ENCODE peak calls at places on chromosome 17, in four cellular contexts. One of them, this sample, is unnamed.
A peak's percentile ranks its signal among the peaks of the same experiment; 100 is the strongest.

GRCh38 chr17:40023590-40024292 is 8.5 kb downstream of the CSF3 start:
- DNase-seq in CD8-positive, alpha-beta memory T cell: no peak
- DNase-seq in MM.1S: no peak
- DNase-seq in cardiac muscle cell: peak; percentile 20
- DNase-seq in this sample: no peak

GRCh38 chr17:57945999-57946797 is 9.0 kb downstream of the CUEDC1 start:
- DNase-seq in CD8-positive, alpha-beta memory T cell: no peak
- DNase-seq in MM.1S: peak; percentile 46
- DNase-seq in cardiac muscle cell: peak; percentile 11
- DNase-seq in this sample: no peak

GRCh38 chr17:11705111-11705510 is 106.8 kb downstream of the DNAH9 start:
- DNase-seq in CD8-positive, alpha-beta memory T cell: no peak
- DNase-seq in MM.1S: no peak
- DNase-seq in cardiac muscle cell: no peak
- DNase-seq in this sample: no peak

GRCh38 chr17:6761817-6762216 is 6.0 kb downstream of the XAF1 start:
- DNase-seq in CD8-positive, alpha-beta memory T cell: no peak
- DNase-seq in MM.1S: no peak
- DNase-seq in cardiac muscle cell: no peak
- DNase-seq in this sample: no peak

GRCh38 chr17:19723967-19724366 is 7.6 kb upstream of the SLC47A2 start:
- DNase-seq in CD8-positive, alpha-beta memory T cell: no peak
- DNase-seq in MM.1S: no peak
- DNase-seq in cardiac muscle cell: no peak
- DNase-seq in this sample: no peak

GRCh38 chr17:1506649-1507254 is 9.7 kb downstream of the INPP5K start:
- DNase-seq in CD8-positive, alpha-beta memory T cell: no peak
- DNase-seq in MM.1S: no peak
- DNase-seq in cardiac muscle cell: no peak
- DNase-seq in this sample: no peak

GRCh38 chr17:57092171-57092570 is 7.1 kb downstream of the AKAP1 start:
- DNase-seq in CD8-positive, alpha-beta memory T cell: no peak
- DNase-seq in MM.1S: no peak
- DNase-seq in cardiac muscle cell: peak; percentile 58
- DNase-seq in this sample: no peak

GRCh38 chr17:56761387-56761786 is 72.3 kb downstream of the C17orf67 start:
- DNase-seq in CD8-positive, alpha-beta memory T cell: no peak
- DNase-seq in MM.1S: no peak
- DNase-seq in cardiac muscle cell: no peak
- DNase-seq in this sample: no peak

GRCh38 chr17:48612854-48613691 is 2.0 kb downstream of the HOXB8 start:
- DNase-seq in CD8-positive, alpha-beta memory T cell: no peak
- DNase-seq in MM.1S: no peak
- DNase-seq in cardiac muscle cell: no peak
- DNase-seq in this sample: peak; percentile 44

GRCh38 chr17:9233761-9234160 is 212.5 kb downstream of the NTN1 start:
- DNase-seq in CD8-positive, alpha-beta memory T cell: no peak
- DNase-seq in MM.1S: no peak
- DNase-seq in cardiac muscle cell: no peak
- DNase-seq in this sample: no peak

DNA sequence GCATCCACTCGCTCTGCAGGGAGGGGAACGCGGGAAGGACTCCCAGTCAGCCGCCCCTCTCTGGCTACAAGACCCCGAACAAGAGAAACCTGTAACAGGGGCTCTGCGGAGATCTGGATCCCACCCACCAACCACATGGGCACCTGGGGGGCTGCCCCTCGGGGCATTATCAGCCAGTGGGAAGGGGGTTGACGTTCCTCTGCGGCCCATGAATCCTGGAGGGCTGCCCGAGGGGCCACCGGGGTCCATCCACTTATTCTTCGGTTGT is 1.8 kb upstream of the PCGF2 start:
- DNase-seq in CD8-positive, alpha-beta memory T cell: no peak
- DNase-seq in MM.1S: no peak
- DNase-seq in cardiac muscle cell: no peak
- DNase-seq in this sample: no peak
- H3K4me1 ChIP-seq in CD8-positive, alpha-beta memory T cell: peaks cover 61% of the 10 kb centered on the region
- H3K4me1 ChIP-seq in MM.1S: peaks cover 22% of the 10 kb centered on the region
- H3K4me1 ChIP-seq in cardiac muscle cell: peaks cover 16% of the 10 kb centered on the region
- H3K4me1 ChIP-seq in this sample: peaks cover 54% of the 10 kb centered on the region

DNA sequence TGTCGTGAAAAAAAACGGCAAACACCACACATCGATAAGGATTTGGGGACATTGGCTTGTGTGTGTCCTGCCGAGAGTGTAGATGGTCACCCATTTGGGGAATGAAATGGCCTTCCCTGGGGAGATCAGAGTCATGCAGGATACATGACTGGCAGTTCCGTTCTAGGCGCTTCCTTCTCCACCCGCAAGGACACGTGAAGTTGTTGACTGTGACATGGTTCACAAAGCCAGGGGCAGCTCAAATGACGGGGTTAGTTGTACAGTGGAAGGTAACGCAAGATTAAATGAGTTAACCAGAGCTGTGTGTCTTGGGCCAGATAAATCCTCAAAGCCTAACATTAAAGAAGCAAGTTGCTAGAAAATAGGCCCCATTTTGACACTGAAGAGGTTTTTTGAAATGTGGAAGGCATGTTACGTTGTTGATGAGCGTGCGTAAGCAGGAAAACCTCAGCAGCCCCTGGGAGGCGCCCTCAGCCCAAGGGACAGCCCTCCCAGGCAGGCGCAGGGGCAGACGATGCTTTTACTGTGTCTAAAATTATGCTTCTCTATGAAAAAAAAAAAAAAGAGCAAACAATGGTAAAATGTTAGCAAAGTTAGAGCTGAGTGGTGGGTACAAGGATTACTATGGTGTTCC is 35.9 kb upstream of the CHMP6 start:
- DNase-seq in CD8-positive, alpha-beta memory T cell: no peak
- DNase-seq in MM.1S: no peak
- DNase-seq in cardiac muscle cell: no peak
- DNase-seq in this sample: no peak
- H3K36me3 ChIP-seq in CD8-positive, alpha-beta memory T cell: no peaks in the 10 kb centered on the region
- H3K36me3 ChIP-seq in MM.1S: no peaks in the 10 kb centered on the region
- H3K36me3 ChIP-seq in cardiac muscle cell: peaks cover 3% of the 10 kb centered on the region
- H3K36me3 ChIP-seq in this sample: peaks cover 15% of the 10 kb centered on the region

DNA sequence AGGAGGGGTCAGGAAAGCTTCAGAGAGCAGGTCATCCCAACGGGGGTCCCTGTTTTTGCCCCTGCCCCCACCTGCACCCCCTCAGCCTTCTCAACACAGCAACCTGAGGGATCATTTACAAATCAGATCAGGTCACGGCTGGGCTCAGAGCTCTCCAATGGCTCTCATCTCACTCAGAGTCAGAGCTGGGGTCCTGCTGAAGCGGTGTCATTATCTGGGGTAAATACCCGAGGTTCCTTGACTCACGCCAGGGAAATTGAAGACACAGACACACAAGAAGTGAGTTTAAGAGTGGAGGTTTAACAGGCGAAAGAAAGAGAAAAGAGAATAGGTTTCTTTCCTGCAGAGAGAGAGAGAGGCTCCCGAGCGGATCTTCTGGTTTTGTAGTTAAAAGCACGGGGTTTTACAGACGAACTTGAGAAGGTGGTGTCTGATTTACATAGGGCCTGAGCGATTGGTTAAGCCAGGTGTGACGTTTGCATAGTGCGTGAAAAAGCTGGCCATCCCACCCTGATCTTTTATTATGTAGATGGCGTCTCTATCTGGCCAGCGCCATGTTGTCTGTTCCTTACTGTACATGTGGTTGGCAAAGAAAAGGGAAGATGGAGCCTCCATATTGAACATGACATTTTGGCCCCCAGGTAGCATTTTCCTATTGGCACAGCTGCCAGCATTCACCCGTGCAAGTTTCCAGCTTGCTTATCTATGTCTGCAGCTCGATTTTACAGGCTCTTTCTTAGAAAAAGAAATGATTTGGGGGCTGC is 51.4 kb downstream of the WSB1 start:
- DNase-seq in CD8-positive, alpha-beta memory T cell: no peak
- DNase-seq in MM.1S: no peak
- DNase-seq in cardiac muscle cell: peak; percentile 80
- DNase-seq in this sample: no peak
- H3K4me3 ChIP-seq in CD8-positive, alpha-beta memory T cell: no peak overlapping the region
- H3K4me3 ChIP-seq in MM.1S: no peak overlapping the region
- H3K4me3 ChIP-seq in cardiac muscle cell: peak overlapping the region; percentile 22
- H3K4me3 ChIP-seq in this sample: no peak overlapping the region

GRCh38 chr17:61132524-61133025 is 267.1 kb upstream of the TBX2 start:
- DNase-seq in CD8-positive, alpha-beta memory T cell: no peak
- DNase-seq in MM.1S: no peak
- DNase-seq in cardiac muscle cell: no peak
- DNase-seq in this sample: no peak
- H3K4me1 ChIP-seq in CD8-positive, alpha-beta memory T cell: peaks cover 6% of the 10 kb centered on the region
- H3K4me1 ChIP-seq in MM.1S: no peaks in the 10 kb centered on the region
- H3K4me1 ChIP-seq in cardiac muscle cell: peaks cover 43% of the 10 kb centered on the region
- H3K4me1 ChIP-seq in this sample: no peaks in the 10 kb centered on the region